ENCODE peak calls at places on chromosome 5, in five cellular contexts. One of them, this sample, is unnamed.

GRCh38 chr5:86806206-86806605 is 188.5 kb downstream of the COX7C start:
- DNase-seq in HepG2: peak; percentile 32
- DNase-seq in H1: no peak
- DNase-seq in K562: no peak
- DNase-seq in GM12878: no peak
- DNase-seq in this sample: no peak

GRCh38 chr5:53991942-53992341 is 318.4 kb downstream of the ARL15 start:
- DNase-seq in GM12878: peak; percentile 3
- DNase-seq in HepG2: no peak
- DNase-seq in H1: no peak
- DNase-seq in K562: peak; percentile 11
- DNase-seq in this sample: no peak

GRCh38 chr5:160641405-160641804 is 210.6 kb downstream of the ATP10B start:
- DNase-seq in H1: no peak
- DNase-seq in HepG2: no peak
- DNase-seq in K562: no peak
- DNase-seq in GM12878: no peak
- DNase-seq in this sample: no peak

GRCh38 chr5:65299841-65300240 is 181.9 kb downstream of the ADAMTS6 start:
- DNase-seq in GM12878: no peak
- DNase-seq in HepG2: no peak
- DNase-seq in H1: no peak
- DNase-seq in K562: no peak
- DNase-seq in this sample: no peak

GRCh38 chr5:168592014-168592368 is 12.8 kb upstream of the PANK3 start:
- DNase-seq in GM12878: no peak
- DNase-seq in HepG2: peak; percentile 98
- DNase-seq in K562: no peak
- DNase-seq in H1: no peak
- DNase-seq in this sample: no peak

GRCh38 chr5:172496671-172497371 is 42.5 kb upstream of the SH3PXD2B start:
- DNase-seq in H1: peak; percentile 24
- DNase-seq in HepG2: no peak
- DNase-seq in GM12878: no peak
- DNase-seq in K562: no peak
- DNase-seq in this sample: peak; percentile 53

GRCh38 chr5:77239126-77239741 is 28.8 kb downstream of the PDE8B start:
- DNase-seq in GM12878: no peak
- DNase-seq in K562: no peak
- DNase-seq in HepG2: peak; percentile 12
- DNase-seq in H1: no peak
- DNase-seq in this sample: peak; percentile 20

GRCh38 chr5:93915142-93915553 is 173.7 kb upstream of the POU5F2 start:
- DNase-seq in HepG2: peak; percentile 50
- DNase-seq in K562: peak; percentile 5
- DNase-seq in GM12878: peak; percentile 5
- DNase-seq in H1: no peak
- DNase-seq in this sample: no peak

GRCh38 chr5:161676109-161676508 is 9.4 kb upstream of the GABRA6 start:
- DNase-seq in GM12878: peak; percentile 1
- DNase-seq in K562: no peak
- DNase-seq in H1: no peak
- DNase-seq in HepG2: peak; percentile 6
- DNase-seq in this sample: peak; percentile 2

GRCh38 chr5:32654427-32654826 is 56.7 kb upstream of the NPR3 start:
- DNase-seq in GM12878: no peak
- DNase-seq in K562: no peak
- DNase-seq in H1: no peak
- DNase-seq in HepG2: no peak
- DNase-seq in this sample: no peak

GRCh38 chr5:11851402-11851801 is 52.8 kb downstream of the CTNND2 start:
- DNase-seq in GM12878: no peak
- DNase-seq in K562: no peak
- DNase-seq in HepG2: no peak
- DNase-seq in H1: no peak
- DNase-seq in this sample: no peak

GRCh38 chr5:10661401-10661800 is 97.5 kb downstream of the ANKRD33B start:
- DNase-seq in K562: no peak
- DNase-seq in H1: no peak
- DNase-seq in HepG2: no peak
- DNase-seq in GM12878: no peak
- DNase-seq in this sample: no peak

GRCh38 chr5:79200573-79201183 is 35.3 kb upstream of the JMY start:
- DNase-seq in K562: peak; percentile 49
- DNase-seq in HepG2: peak; percentile 10
- DNase-seq in GM12878: no peak
- DNase-seq in H1: no peak
- DNase-seq in this sample: peak; percentile 47

GRCh38 chr5:96226941-96227552 is 206.0 kb downstream of the PCSK1 start:
- DNase-seq in H1: no peak
- DNase-seq in HepG2: no peak
- DNase-seq in GM12878: no peak
- DNase-seq in K562: no peak
- DNase-seq in this sample: no peak

GRCh38 chr5:145980718-145981117 is 44.3 kb downstream of the SH3RF2 start:
- DNase-seq in K562: no peak
- DNase-seq in GM12878: no peak
- DNase-seq in H1: no peak
- DNase-seq in HepG2: no peak
- DNase-seq in this sample: no peak

GRCh38 chr5:157222506-157223230 is 42.0 kb downstream of the ITK start:
- DNase-seq in H1: no peak
- DNase-seq in GM12878: no peak
- DNase-seq in K562: no peak
- DNase-seq in HepG2: no peak
- DNase-seq in this sample: no peak

GRCh38 chr5:171314728-171315385 is 5.8 kb downstream of the TLX3 start:
- DNase-seq in H1: peak; percentile 65
- DNase-seq in HepG2: no peak
- DNase-seq in K562: no peak
- DNase-seq in GM12878: no peak
- DNase-seq in this sample: no peak

GRCh38 chr5:16742938-16743337 is 126.1 kb upstream of the RETREG1 start:
- DNase-seq in K562: no peak
- DNase-seq in HepG2: peak; percentile 45
- DNase-seq in GM12878: no peak
- DNase-seq in H1: no peak
- DNase-seq in this sample: no peak

GRCh38 chr5:164255598-164256213 is 750.3 kb downstream of the MAT2B start:
- DNase-seq in HepG2: no peak
- DNase-seq in GM12878: no peak
- DNase-seq in H1: no peak
- DNase-seq in K562: no peak
- DNase-seq in this sample: no peak

GRCh38 chr5:179868541-179868940 is 9.9 kb upstream of the MRNIP start:
- DNase-seq in HepG2: no peak
- DNase-seq in K562: no peak
- DNase-seq in H1: no peak
- DNase-seq in GM12878: no peak
- DNase-seq in this sample: peak; percentile 14

GRCh38 chr5:96633820-96634219 is 28.4 kb upstream of the CAST start:
- DNase-seq in HepG2: no peak
- DNase-seq in GM12878: no peak
- DNase-seq in K562: no peak
- DNase-seq in H1: no peak
- DNase-seq in this sample: no peak

GRCh38 chr5:139646111-139646510 is 2.0 kb upstream of the CXXC5 start:
- DNase-seq in K562: no peak
- DNase-seq in H1: peak; percentile 37
- DNase-seq in HepG2: no peak
- DNase-seq in GM12878: no peak
- DNase-seq in this sample: peak; percentile 5

GRCh38 chr5:59746261-59746765 is 147.2 kb downstream of the PDE4D start:
- DNase-seq in H1: no peak
- DNase-seq in K562: no peak
- DNase-seq in GM12878: no peak
- DNase-seq in HepG2: no peak
- DNase-seq in this sample: no peak

GRCh38 chr5:139837711-139838380 is 42.2 kb downstream of the PSD2 start:
- DNase-seq in H1: no peak
- DNase-seq in HepG2: no peak
- DNase-seq in K562: no peak
- DNase-seq in GM12878: no peak
- DNase-seq in this sample: no peak

GRCh38 chr5:57884346-57885102 is 401.9 kb upstream of the ACTBL2 start:
- DNase-seq in HepG2: no peak
- DNase-seq in H1: no peak
- DNase-seq in GM12878: no peak
- DNase-seq in K562: no peak
- DNase-seq in this sample: no peak

GRCh38 chr5:57887851-57888621 is 405.4 kb upstream of the ACTBL2 start:
- DNase-seq in GM12878: no peak
- DNase-seq in H1: no peak
- DNase-seq in K562: peak; percentile 29
- DNase-seq in HepG2: peak; percentile 23
- DNase-seq in this sample: peak; percentile 61

GRCh38 chr5:57891443-57891842 is 408.8 kb upstream of the ACTBL2 start:
- DNase-seq in HepG2: no peak
- DNase-seq in GM12878: no peak
- DNase-seq in H1: no peak
- DNase-seq in K562: no peak
- DNase-seq in this sample: no peak

GRCh38 chr5:57889558-57889957 is 406.9 kb upstream of the ACTBL2 start:
- DNase-seq in HepG2: peak; percentile 9
- DNase-seq in GM12878: no peak
- DNase-seq in K562: no peak
- DNase-seq in H1: no peak
- DNase-seq in this sample: no peak
- TF ChIP-seq RAD21 in HepG2: no peak
- TF ChIP-seq RAD21 in GM12878: no peak
- TF ChIP-seq RAD21 in K562: peak; percentile 36
- TF ChIP-seq RAD21 in H1: no peak
- TF ChIP-seq RAD21 in this sample: peak; percentile 68

GRCh38 chr5:177595026-177595585 is 3.1 kb downstream of the TMED9 start:
- DNase-seq in H1: no peak
- DNase-seq in HepG2: no peak
- DNase-seq in GM12878: no peak
- DNase-seq in K562: no peak
- DNase-seq in this sample: no peak

GRCh38 chr5:177592905-177593304 is 902 bp downstream of the TMED9 start:
- DNase-seq in HepG2: no peak
- DNase-seq in GM12878: no peak
- DNase-seq in H1: no peak
- DNase-seq in K562: no peak
- DNase-seq in this sample: no peak

GRCh38 chr5:177592010-177592834 is at the start of gene TMED9:
- DNase-seq in K562: peak; percentile 88
- DNase-seq in HepG2: peak; percentile 71
- DNase-seq in GM12878: no peak
- DNase-seq in H1: peak; percentile 91
- DNase-seq in this sample: peak; percentile 95

GRCh38 chr5:177594071-177594470 is 2.1 kb downstream of the TMED9 start:
- DNase-seq in HepG2: no peak
- DNase-seq in H1: no peak
- DNase-seq in GM12878: no peak
- DNase-seq in K562: no peak
- DNase-seq in this sample: no peak

DNA sequence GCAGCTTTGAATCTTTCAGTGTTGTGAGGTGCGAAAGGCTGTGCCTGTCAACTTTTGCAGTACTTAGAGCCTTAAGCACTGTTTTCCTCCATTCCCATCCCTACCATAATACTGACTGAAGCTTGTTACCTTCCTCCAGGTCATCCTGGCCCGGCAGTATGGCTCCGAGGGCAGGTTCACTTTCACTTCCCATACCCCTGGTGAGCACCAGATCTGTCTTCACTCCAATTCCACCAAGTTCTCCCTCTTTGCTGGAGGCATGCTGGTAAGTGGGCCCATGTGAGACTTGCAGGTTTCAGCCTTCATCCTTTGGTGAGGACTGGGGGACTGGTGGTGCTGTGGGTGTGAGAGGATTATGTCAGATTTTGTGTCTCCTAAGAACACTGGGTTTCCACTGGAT is 1.5 kb downstream of the TMED9 start:
- DNase-seq in H1: no peak
- DNase-seq in HepG2: no peak
- DNase-seq in K562: no peak
- DNase-seq in GM12878: no peak
- DNase-seq in this sample: no peak
- TF ChIP-seq GABPA in H1: no peak
- TF ChIP-seq GABPA in HepG2: no peak
- TF ChIP-seq GABPA in K562: no peak
- TF ChIP-seq GABPA in GM12878: no peak
- TF ChIP-seq GABPA in this sample: no peak

GRCh38 chr5:6407547-6408259 is 29.4 kb upstream of the MED10 start:
- DNase-seq in K562: peak; percentile 42
- DNase-seq in GM12878: no peak
- DNase-seq in HepG2: no peak
- DNase-seq in H1: no peak
- DNase-seq in this sample: no peak
- TF ChIP-seq RAD21 in K562: no peak
- TF ChIP-seq RAD21 in GM12878: no peak
- TF ChIP-seq RAD21 in HepG2: no peak
- TF ChIP-seq RAD21 in H1: no peak
- TF ChIP-seq RAD21 in this sample: no peak

DNA sequence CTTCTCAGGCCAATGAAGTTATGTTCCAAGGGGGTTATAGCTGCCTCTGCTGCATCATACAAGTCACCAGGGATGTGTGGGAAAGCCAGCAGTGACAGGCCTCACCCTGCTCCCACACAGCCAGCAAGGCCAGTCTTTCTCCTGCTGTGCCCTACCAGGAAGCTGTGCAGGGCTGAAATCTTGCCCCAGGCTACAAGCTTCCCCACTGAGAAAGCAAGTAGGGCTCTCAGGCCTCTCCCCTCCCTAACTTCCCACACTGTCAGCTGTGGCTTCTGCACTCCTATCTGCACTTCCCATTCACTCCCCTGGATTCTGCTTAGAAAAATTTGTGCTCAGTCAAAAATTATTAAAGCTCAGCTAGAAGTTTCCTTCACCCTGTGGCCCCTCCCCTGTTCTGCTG is 611.2 kb upstream of the ZNF608 start:
- DNase-seq in H1: no peak
- DNase-seq in K562: no peak
- DNase-seq in GM12878: no peak
- DNase-seq in HepG2: no peak
- DNase-seq in this sample: no peak
- TF ChIP-seq GABPA in H1: no peak
- TF ChIP-seq GABPA in K562: no peak
- TF ChIP-seq GABPA in GM12878: no peak
- TF ChIP-seq GABPA in HepG2: no peak
- TF ChIP-seq GABPA in this sample: no peak

This sample was measured in SK-N-SH.